ENCODE peak calls at places on chromosomes 12 and 14, in six cellular contexts. D is WERI-Rb-1; Q is activated T-helper 1 cell treated with anti-CD3 and anti-CD28 coated beads, Interleukin-12 subunit alpha, Interleukin-12 subunit beta, Interleukin-2, Interleukin-4 antibody, amounts not matched to agents 30 ng/mL and 10 ng/mL and 1 ng/mL, durations not matched to agents 14 hours and 24 hours and 36 hours; J is GM12865; W is stimulated activated CD4-positive, alpha-beta T cell treated with anti-CD3 and anti-CD28 coated beads, Interleukin-1b, Interleukin-23, amount 100 ng/mL, for 4 hours; Z is RPMI7951. R is an unnamed sample.

GRCh38 chr14:64728106-64728505 is 23.9 kb downstream of the PLEKHG3 start:
- DNase-seq in J (no peak), W (no peak), Q (no peak), Z (no peak), D (no peak), R (no peak)

GRCh38 chr14:105171004-105171673 is 2.6 kb upstream of the JAG2 start:
- DNase-seq in W (no peak), J (no peak), Q (no peak), D (peak; percentile 55), Z (no peak), R (peak; percentile 60)

GRCh38 chr12:10319414-10319813 is 11.7 kb downstream of the KLRD1 start:
- DNase-seq in D (no peak), J (no peak), W (no peak), Q (no peak), Z (no peak), R (no peak)

GRCh38 chr12:8065991-8066594 is at the start of gene C3AR1:
- DNase-seq in Z (peak; percentile 71), Q (peak; percentile 43), W (no peak), J (peak; percentile 46), D (no peak), R (no peak)

GRCh38 chr12:6955462-6956331 is 4.5 kb downstream of the PTPN6 start:
- DNase-seq in Z (no peak), J (peak; percentile 38), Q (no peak), D (no peak), W (no peak), R (no peak)

GRCh38 chr14:62329427-62329826 is 567.2 kb downstream of the SNAPC1 start:
- DNase-seq in J (no peak), W (no peak), Z (no peak), Q (no peak), D (no peak), R (no peak)

GRCh38 chr14:64721391-64721791 is 17.2 kb downstream of the PLEKHG3 start:
- DNase-seq in W (no peak), Z (peak; percentile 85), Q (no peak), D (no peak), J (no peak), R (peak; percentile 96)

GRCh38 chr14:31025335-31026075 is at the start of gene AP4S1:
- DNase-seq in W (peak; percentile 33), J (peak; percentile 51), Z (peak; percentile 16), Q (peak; percentile 40), D (peak; percentile 47), R (peak; percentile 46)

GRCh38 chr14:57189070-57189469 is 79.6 kb downstream of the EXOC5 start:
- DNase-seq in W (no peak), Z (peak; percentile 19), J (no peak), D (peak; percentile 25), Q (no peak), R (peak; percentile 59)

GRCh38 chr14:103880334-103880985 is 33.1 kb upstream of the PPP1R13B start:
- DNase-seq in W (no peak), Q (no peak), D (no peak), Z (peak; percentile 78), J (no peak), R (peak; percentile 74)

GRCh38 chr12:88108021-88108420 is 33.9 kb downstream of the CEP290 start:
- DNase-seq in Z (peak; percentile 3), Q (no peak), D (no peak), J (no peak), W (no peak), R (no peak)

GRCh38 chr12:116609715-116610114 is 50.5 kb downstream of the MAP1LC3B2 start:
- DNase-seq in J (peak; percentile 36), D (peak; percentile 39), Q (no peak), Z (no peak), W (peak; percentile 6), R (no peak)

GRCh38 chr14:94686511-94687160 is 74.4 kb downstream of the SERPINA3 start:
- DNase-seq in J (no peak), D (no peak), Q (no peak), Z (no peak), W (no peak), R (no peak)

GRCh38 chr14:28763914-28764848 is 2.4 kb upstream of the FOXG1 start:
- DNase-seq in J (no peak), W (no peak), D (no peak), Z (no peak), Q (no peak), R (no peak)

GRCh38 chr12:131827961-131828534 is at the start of gene MMP17:
- DNase-seq in W (peak; percentile 36), Q (peak; percentile 22), D (peak; percentile 71), Z (peak; percentile 80), J (peak; percentile 70), R (peak; percentile 66)

GRCh38 chr14:49679271-49679670 is 8.7 kb downstream of the POLE2 start:
- DNase-seq in Z (peak; percentile 20), W (no peak), D (no peak), Q (no peak), J (no peak), R (peak; percentile 24)

GRCh38 chr12:25718081-25718731 is 165.1 kb upstream of the LMNTD1 start:
- DNase-seq in Q (no peak), W (no peak), D (peak; percentile 62), J (no peak), Z (no peak), R (no peak)